ENCODE peak calls at places on chromosomes 11 and 22, in seven cellular contexts. T is Right ventricle myocardium superior; D is H9; H is activated T-helper 1 cell treated with anti-CD3 and anti-CD28 coated beads, Interleukin-12 subunit alpha, Interleukin-12 subunit beta, Interleukin-2, Interleukin-4 antibody, amounts not matched to agents 30 ng/mL and 10 ng/mL and 1 ng/mL, durations not matched to agents 14 hours and 24 hours and 36 hours; F is heart right ventricle; V is right cardiac atrium; E is lower leg skin. B is an unnamed sample.

GRCh38 chr11:86790867-86791849 is 9.2 kb upstream of the PRSS23 start:
- DNase-seq in T (no peak), D (no peak), H (no peak), F (no peak), V (no peak), E (no peak), B (no peak)

GRCh38 chr22:17990167-17990566 is 34.2 kb downstream of the MICAL3 start:
- DNase-seq in T (no peak), D (no peak), H (no peak), F (no peak), V (no peak), E (no peak), B (no peak)

GRCh38 chr11:61545341-61545740 is 35.5 kb downstream of the SYT7 start:
- DNase-seq in T (no peak), D (no peak), H (no peak), F (no peak), V (peak), E (no peak), B (no peak)

GRCh38 chr11:92531051-92531747 is 306.6 kb downstream of the FAT3 start:
- DNase-seq in T (no peak), D (no peak), H (no peak), F (no peak), V (no peak), E (no peak), B (no peak)

GRCh38 chr11:70205049-70205725 is 2.1 kb downstream of the FADD start:
- DNase-seq in T (no peak), D (no peak), H (no peak), F (no peak), V (peak), E (no peak), B (no peak)

GRCh38 chr22:32761251-32761903 is 40.1 kb upstream of the TIMP3 start:
- DNase-seq in T (no peak), D (no peak), H (no peak), F (no peak), V (no peak), E (no peak), B (no peak)

GRCh38 chr22:34036936-34037335 is 116.7 kb upstream of the LARGE1 start:
- DNase-seq in T (no peak), D (no peak), H (no peak), F (no peak), V (no peak), E (no peak), B (no peak)

GRCh38 chr11:67117176-67117575 is 1.9 kb upstream of the KDM2A start:
- DNase-seq in T (no peak), D (no peak), H (no peak), F (no peak), V (no peak), E (no peak), B (no peak)

GRCh38 chr11:69436041-69436982 is 45.2 kb upstream of the LINC01488 start:
- DNase-seq in T (no peak), D (no peak), H (no peak), F (no peak), V (no peak), E (no peak), B (no peak)

GRCh38 chr11:102070766-102071165 is 23.5 kb downstream of the CFAP300 start:
- DNase-seq in T (no peak), D (no peak), H (no peak), F (no peak), V (no peak), E (no peak), B (no peak)

GRCh38 chr11:17767914-17768313 is 33.3 kb downstream of the KCNC1 start:
- DNase-seq in T (no peak), D (no peak), H (no peak), F (no peak), V (no peak), E (no peak), B (no peak)

GRCh38 chr11:109695696-109696095 is 273.7 kb downstream of the C11orf87 start:
- DNase-seq in T (no peak), D (no peak), H (no peak), F (no peak), V (no peak), E (no peak), B (no peak)

GRCh38 chr22:39468487-39469325 is 11.9 kb downstream of the MGAT3 start:
- DNase-seq in T (no peak), D (no peak), H (no peak), F (no peak), V (no peak), E (no peak), B (no peak)

GRCh38 chr22:43385770-43386641 is 25.8 kb upstream of the MPPED1 start:
- DNase-seq in T (peak), D (peak), H (peak), F (peak), V (peak), E (peak), B (peak)

GRCh38 chr11:126585388-126586302 is 230.2 kb downstream of the ST3GAL4 start:
- DNase-seq in T (peak), D (peak), H (no peak), F (peak), V (peak), E (peak), B (no peak)

GRCh38 chr11:65047581-65048422 is 6.8 kb downstream of the SAC3D1 start:
- DNase-seq in T (peak), D (peak), H (no peak), F (peak), V (peak), E (no peak), B (peak)

GRCh38 chr11:72439455-72439854 is 5.1 kb upstream of the CLPB start:
- DNase-seq in T (no peak), D (no peak), H (no peak), F (no peak), V (no peak), E (no peak), B (no peak)

GRCh38 chr11:86802601-86803051 is 2.3 kb downstream of the PRSS23 start:
- DNase-seq in T (no peak), D (peak), H (no peak), F (no peak), V (no peak), E (no peak), B (no peak)

GRCh38 chr11:117928818-117929567 is at the start of gene TMPRSS13:
- DNase-seq in T (no peak), D (peak), H (no peak), F (no peak), V (no peak), E (peak), B (no peak)

GRCh38 chr11:46437106-46437689 is 45.6 kb upstream of the CHRM4 start:
- DNase-seq in T (no peak), D (no peak), H (no peak), F (no peak), V (no peak), E (no peak), B (no peak)

GRCh38 chr11:126310992-126311310 is 7.1 kb downstream of the DCPS start:
- DNase-seq in T (no peak), D (no peak), H (no peak), F (no peak), V (no peak), E (no peak), B (no peak)

GRCh38 chr11:134333312-134333711 is 1.5 kb downstream of the GLB1L2 start:
- DNase-seq in T (no peak), D (no peak), H (no peak), F (no peak), V (no peak), E (no peak), B (no peak)

GRCh38 chr11:78838417-78838816 is 263.8 kb upstream of the NARS2 start:
- DNase-seq in T (no peak), D (no peak), H (no peak), F (no peak), V (no peak), E (no peak), B (no peak)

GRCh38 chr11:88282789-88283188 is 54.7 kb downstream of the CTSC start:
- DNase-seq in T (no peak), D (no peak), H (no peak), F (no peak), V (no peak), E (no peak), B (no peak)

GRCh38 chr11:1123970-1124369 is 33.8 kb upstream of the MUC5AC start:
- DNase-seq in T (no peak), D (no peak), H (no peak), F (no peak), V (peak), E (no peak), B (no peak)

GRCh38 chr22:21632237-21632895 is at the start of gene CCDC116:
- DNase-seq in T (peak), D (peak), H (peak), F (no peak), V (peak), E (no peak), B (peak)

GRCh38 chr22:49589301-49589700 is 238.4 kb downstream of the BRD1 start:
- DNase-seq in T (no peak), D (no peak), H (no peak), F (no peak), V (no peak), E (no peak), B (no peak)

GRCh38 chr22:37051629-37052385 is at the start of gene KCTD17:
- DNase-seq in T (peak), D (peak), H (peak), F (peak), V (peak), E (peak), B (peak)

GRCh38 chr11:48006301-48006992 is 26.1 kb downstream of the PTPRJ start:
- DNase-seq in T (no peak), D (no peak), H (no peak), F (no peak), V (no peak), E (no peak), B (no peak)

GRCh38 chr11:120337133-120337895 is 1.1 kb downstream of the ARHGEF12 start:
- DNase-seq in T (peak), D (peak), H (no peak), F (peak), V (peak), E (peak), B (no peak)

GRCh38 chr11:70829160-70829899 is 423.0 kb downstream of the SHANK2 start:
- DNase-seq in T (no peak), D (no peak), H (no peak), F (no peak), V (no peak), E (no peak), B (no peak)

GRCh38 chr11:57787920-57788716 is 26.5 kb downstream of the CTNND1 start:
- DNase-seq in T (no peak), D (peak), H (no peak), F (no peak), V (peak), E (peak), B (no peak)

GRCh38 chr11:80204021-80204420 is 763.2 kb upstream of the TENM4 start:
- DNase-seq in T (no peak), D (no peak), H (no peak), F (no peak), V (no peak), E (no peak), B (no peak)

GRCh38 chr11:792535-792821 is 2.6 kb upstream of the CEND1 start:
- DNase-seq in T (no peak), D (no peak), H (no peak), F (no peak), V (peak), E (no peak), B (no peak)

GRCh38 chr11:6480299-6480914 is 724 bp downstream of the ARFIP2 start:
- DNase-seq in T (no peak), D (no peak), H (no peak), F (no peak), V (no peak), E (no peak), B (no peak)

GRCh38 chr11:45606514-45607024 is 58.9 kb downstream of the CHST1 start:
- DNase-seq in T (no peak), D (peak), H (no peak), F (no peak), V (no peak), E (no peak), B (no peak)

B was measured in CD4-positive, CD25-positive, alpha-beta regulatory T cell.